ENCODE peak calls at places on chromosomes 12 and 14, in five cellular contexts. One of them, this sample, is unnamed.

GRCh38 chr12:110932048-110932447 is 11.7 kb upstream of the MYL2 start:
- DNase-seq in endothelial cell of umbilical vein: no peak
- DNase-seq in Right ventricle myocardium inferior: no peak
- DNase-seq in choroid plexus epithelial cell: peak
- DNase-seq in COR-L47: no peak
- DNase-seq in this sample: no peak

GRCh38 chr14:72780771-72781170 is 113.1 kb downstream of the DPF3 start:
- DNase-seq in COR-L47: no peak
- DNase-seq in choroid plexus epithelial cell: peak
- DNase-seq in Right ventricle myocardium inferior: no peak
- DNase-seq in endothelial cell of umbilical vein: no peak
- DNase-seq in this sample: no peak

GRCh38 chr12:69688021-69688420 is 11.1 kb downstream of the BEST3 start:
- DNase-seq in choroid plexus epithelial cell: peak
- DNase-seq in Right ventricle myocardium inferior: no peak
- DNase-seq in COR-L47: no peak
- DNase-seq in endothelial cell of umbilical vein: peak
- DNase-seq in this sample: no peak

GRCh38 chr12:106648736-106649135 is 65.9 kb downstream of the RFX4 start:
- DNase-seq in choroid plexus epithelial cell: peak
- DNase-seq in Right ventricle myocardium inferior: no peak
- DNase-seq in endothelial cell of umbilical vein: no peak
- DNase-seq in COR-L47: no peak
- DNase-seq in this sample: no peak

GRCh38 chr14:84273181-84273580 is 1256.8 kb upstream of the FLRT2 start:
- DNase-seq in Right ventricle myocardium inferior: no peak
- DNase-seq in endothelial cell of umbilical vein: peak
- DNase-seq in choroid plexus epithelial cell: peak
- DNase-seq in COR-L47: no peak
- DNase-seq in this sample: no peak

GRCh38 chr12:49369723-49370145 is 2.5 kb downstream of the SPATS2 start:
- DNase-seq in endothelial cell of umbilical vein: peak
- DNase-seq in choroid plexus epithelial cell: peak
- DNase-seq in Right ventricle myocardium inferior: no peak
- DNase-seq in COR-L47: peak
- DNase-seq in this sample: no peak

GRCh38 chr14:71236430-71236829 is 329.2 kb downstream of the PCNX1 start:
- DNase-seq in Right ventricle myocardium inferior: no peak
- DNase-seq in COR-L47: no peak
- DNase-seq in choroid plexus epithelial cell: no peak
- DNase-seq in endothelial cell of umbilical vein: peak
- DNase-seq in this sample: no peak

GRCh38 chr14:90288646-90289355 is 32.4 kb downstream of the PSMC1 start:
- DNase-seq in Right ventricle myocardium inferior: peak
- DNase-seq in endothelial cell of umbilical vein: peak
- DNase-seq in COR-L47: no peak
- DNase-seq in choroid plexus epithelial cell: peak
- DNase-seq in this sample: no peak

GRCh38 chr12:47602330-47602729 is 103.5 kb downstream of the RPAP3 start:
- DNase-seq in Right ventricle myocardium inferior: no peak
- DNase-seq in choroid plexus epithelial cell: peak
- DNase-seq in endothelial cell of umbilical vein: peak
- DNase-seq in COR-L47: no peak
- DNase-seq in this sample: no peak

GRCh38 chr12:94208433-94208921 is 60.1 kb downstream of the PLXNC1 start:
- DNase-seq in choroid plexus epithelial cell: no peak
- DNase-seq in COR-L47: no peak
- DNase-seq in Right ventricle myocardium inferior: no peak
- DNase-seq in endothelial cell of umbilical vein: no peak
- DNase-seq in this sample: no peak

GRCh38 chr12:88737838-88738472 is 157.7 kb upstream of the KITLG start:
- DNase-seq in COR-L47: no peak
- DNase-seq in choroid plexus epithelial cell: no peak
- DNase-seq in Right ventricle myocardium inferior: no peak
- DNase-seq in endothelial cell of umbilical vein: no peak
- DNase-seq in this sample: no peak

GRCh38 chr12:75585309-75585708 is 73.9 kb upstream of the KRR1 start:
- DNase-seq in Right ventricle myocardium inferior: no peak
- DNase-seq in choroid plexus epithelial cell: peak
- DNase-seq in COR-L47: no peak
- DNase-seq in endothelial cell of umbilical vein: peak
- DNase-seq in this sample: no peak

GRCh38 chr14:80239631-80240030 is 28.3 kb upstream of the DIO2 start:
- DNase-seq in choroid plexus epithelial cell: peak
- DNase-seq in COR-L47: no peak
- DNase-seq in Right ventricle myocardium inferior: no peak
- DNase-seq in endothelial cell of umbilical vein: no peak
- DNase-seq in this sample: no peak

GRCh38 chr12:27245039-27245438 is 953 bp downstream of the STK38L start:
- DNase-seq in choroid plexus epithelial cell: no peak
- DNase-seq in Right ventricle myocardium inferior: no peak
- DNase-seq in endothelial cell of umbilical vein: no peak
- DNase-seq in COR-L47: no peak
- DNase-seq in this sample: no peak

GRCh38 chr14:36619131-36619530 is 36.7 kb upstream of the NKX2-8 start:
- DNase-seq in endothelial cell of umbilical vein: no peak
- DNase-seq in COR-L47: no peak
- DNase-seq in Right ventricle myocardium inferior: no peak
- DNase-seq in choroid plexus epithelial cell: no peak
- DNase-seq in this sample: no peak

GRCh38 chr12:109358154-109358869 is 10.6 kb downstream of the MYO1H start:
- DNase-seq in COR-L47: no peak
- DNase-seq in Right ventricle myocardium inferior: no peak
- DNase-seq in endothelial cell of umbilical vein: peak
- DNase-seq in choroid plexus epithelial cell: peak
- DNase-seq in this sample: no peak

GRCh38 chr14:54816450-54816849 is 86.2 kb downstream of the GCH1 start:
- DNase-seq in Right ventricle myocardium inferior: no peak
- DNase-seq in endothelial cell of umbilical vein: no peak
- DNase-seq in choroid plexus epithelial cell: no peak
- DNase-seq in COR-L47: no peak
- DNase-seq in this sample: no peak

GRCh38 chr14:58587271-58587670 is 50.5 kb upstream of the DACT1 start:
- DNase-seq in endothelial cell of umbilical vein: no peak
- DNase-seq in COR-L47: no peak
- DNase-seq in choroid plexus epithelial cell: peak
- DNase-seq in Right ventricle myocardium inferior: no peak
- DNase-seq in this sample: no peak

GRCh38 chr12:27193854-27194544 is 50.1 kb upstream of the STK38L start:
- DNase-seq in Right ventricle myocardium inferior: no peak
- DNase-seq in endothelial cell of umbilical vein: peak
- DNase-seq in COR-L47: no peak
- DNase-seq in choroid plexus epithelial cell: peak
- DNase-seq in this sample: no peak

GRCh38 chr12:105704788-105705187 is 374.3 kb downstream of the C12orf75 start:
- DNase-seq in endothelial cell of umbilical vein: no peak
- DNase-seq in COR-L47: no peak
- DNase-seq in choroid plexus epithelial cell: no peak
- DNase-seq in Right ventricle myocardium inferior: no peak
- DNase-seq in this sample: no peak

GRCh38 chr12:88922816-88923215 is 342.5 kb upstream of the KITLG start:
- DNase-seq in Right ventricle myocardium inferior: no peak
- DNase-seq in COR-L47: no peak
- DNase-seq in choroid plexus epithelial cell: peak
- DNase-seq in endothelial cell of umbilical vein: no peak
- DNase-seq in this sample: no peak

GRCh38 chr14:23556700-23557440 is 799 bp downstream of the THTPA start:
- DNase-seq in endothelial cell of umbilical vein: no peak
- DNase-seq in Right ventricle myocardium inferior: no peak
- DNase-seq in choroid plexus epithelial cell: no peak
- DNase-seq in COR-L47: no peak
- DNase-seq in this sample: no peak

GRCh38 chr14:22565391-22565945 is 23.6 kb downstream of the DAD1 start:
- DNase-seq in endothelial cell of umbilical vein: no peak
- DNase-seq in choroid plexus epithelial cell: no peak
- DNase-seq in COR-L47: no peak
- DNase-seq in Right ventricle myocardium inferior: no peak
- DNase-seq in this sample: no peak

GRCh38 chr12:62106547-62107175 is 153.5 kb upstream of the USP15 start:
- DNase-seq in Right ventricle myocardium inferior: no peak
- DNase-seq in endothelial cell of umbilical vein: no peak
- DNase-seq in COR-L47: no peak
- DNase-seq in choroid plexus epithelial cell: no peak
- DNase-seq in this sample: no peak

GRCh38 chr12:77996670-77997069 is 166.0 kb downstream of the NAV3 start:
- DNase-seq in Right ventricle myocardium inferior: no peak
- DNase-seq in choroid plexus epithelial cell: no peak
- DNase-seq in COR-L47: no peak
- DNase-seq in endothelial cell of umbilical vein: no peak
- DNase-seq in this sample: no peak

GRCh38 chr14:22557846-22558220 is 31.2 kb downstream of the DAD1 start:
- DNase-seq in choroid plexus epithelial cell: no peak
- DNase-seq in Right ventricle myocardium inferior: no peak
- DNase-seq in COR-L47: no peak
- DNase-seq in endothelial cell of umbilical vein: no peak
- DNase-seq in this sample: no peak

GRCh38 chr14:77037886-77038511 is 9.5 kb upstream of the IRF2BPL start:
- DNase-seq in COR-L47: no peak
- DNase-seq in endothelial cell of umbilical vein: peak
- DNase-seq in Right ventricle myocardium inferior: no peak
- DNase-seq in choroid plexus epithelial cell: no peak
- DNase-seq in this sample: no peak

GRCh38 chr12:115774148-115774905 is 503.2 kb downstream of the MED13L start:
- DNase-seq in endothelial cell of umbilical vein: no peak
- DNase-seq in choroid plexus epithelial cell: no peak
- DNase-seq in COR-L47: no peak
- DNase-seq in Right ventricle myocardium inferior: no peak
- DNase-seq in this sample: no peak

GRCh38 chr12:67137256-67137655 is 131.9 kb upstream of the CAND1 start:
- DNase-seq in COR-L47: no peak
- DNase-seq in Right ventricle myocardium inferior: no peak
- DNase-seq in choroid plexus epithelial cell: no peak
- DNase-seq in endothelial cell of umbilical vein: no peak
- DNase-seq in this sample: no peak

GRCh38 chr12:71282925-71283324 is 125.1 kb upstream of the TSPAN8 start:
- DNase-seq in COR-L47: no peak
- DNase-seq in endothelial cell of umbilical vein: no peak
- DNase-seq in Right ventricle myocardium inferior: no peak
- DNase-seq in choroid plexus epithelial cell: no peak
- DNase-seq in this sample: no peak

GRCh38 chr14:104510794-104511611 is 68.6 kb upstream of the C14orf180 start:
- DNase-seq in COR-L47: no peak
- DNase-seq in endothelial cell of umbilical vein: no peak
- DNase-seq in Right ventricle myocardium inferior: peak
- DNase-seq in choroid plexus epithelial cell: no peak
- DNase-seq in this sample: no peak

GRCh38 chr14:86035882-86036281 is 505.9 kb downstream of the FLRT2 start:
- DNase-seq in endothelial cell of umbilical vein: no peak
- DNase-seq in Right ventricle myocardium inferior: no peak
- DNase-seq in COR-L47: no peak
- DNase-seq in choroid plexus epithelial cell: peak
- DNase-seq in this sample: no peak

GRCh38 chr12:117120787-117121186 is 21.6 kb upstream of the TESC start:
- DNase-seq in Right ventricle myocardium inferior: no peak
- DNase-seq in COR-L47: no peak
- DNase-seq in choroid plexus epithelial cell: no peak
- DNase-seq in endothelial cell of umbilical vein: no peak
- DNase-seq in this sample: no peak

GRCh38 chr14:51095854-51096823 is 1.2 kb upstream of the TRIM9 start:
- DNase-seq in COR-L47: peak
- DNase-seq in endothelial cell of umbilical vein: no peak
- DNase-seq in choroid plexus epithelial cell: peak
- DNase-seq in Right ventricle myocardium inferior: no peak
- DNase-seq in this sample: no peak

GRCh38 chr14:50924848-50925247 is 19.4 kb downstream of the PYGL start:
- DNase-seq in choroid plexus epithelial cell: no peak
- DNase-seq in Right ventricle myocardium inferior: no peak
- DNase-seq in endothelial cell of umbilical vein: no peak
- DNase-seq in COR-L47: no peak
- DNase-seq in this sample: no peak

This sample was measured in progenitor cell of endocrine pancreas.